ENCODE peak calls at places on chromosomes 13 and 19, in five cellular contexts. I, A, B, X and V are unnamed samples.

GRCh38 chr19:55377356-55378131 is 918 bp downstream of the TMEM190 start:
- DNase-seq in I (no peak), X (no peak), A (peak; percentile 81), B (peak; percentile 69), V (peak; percentile 68)

GRCh38 chr13:26952551-26953138 is 192.1 kb upstream of the GPR12 start:
- DNase-seq in A (peak; percentile 55), X (no peak), I (no peak), B (no peak), V (no peak)

GRCh38 chr13:27408074-27408473 is 16.3 kb upstream of the GTF3A start:
- DNase-seq in A (no peak), I (no peak), X (no peak), B (no peak), V (no peak)

GRCh38 chr19:6234527-6234926 is 45.2 kb downstream of the MLLT1 start:
- DNase-seq in A (no peak), B (no peak), I (no peak), X (no peak), V (no peak)

GRCh38 chr13:28568286-28568685 is 73.4 kb upstream of the FLT1 start:
- DNase-seq in X (no peak), A (peak; percentile 93), I (no peak), B (no peak), V (no peak)

GRCh38 chr13:97568850-97569249 is 134.9 kb downstream of the RAP2A start:
- DNase-seq in A (peak; percentile 48), I (no peak), B (no peak), X (no peak), V (no peak)

GRCh38 chr19:17420267-17420924 is 549 bp downstream of the MVB12A start:
- DNase-seq in X (peak; percentile 44), B (peak; percentile 72), I (no peak), A (peak; percentile 79), V (peak; percentile 59)

GRCh38 chr19:4602173-4602788 is 37.0 kb upstream of the TNFAIP8L1 start:
- DNase-seq in I (no peak), B (no peak), X (no peak), A (no peak), V (no peak)

GRCh38 chr19:35260694-35261304 is 8.0 kb upstream of the USF2 start:
- DNase-seq in X (peak; percentile 5), A (peak; percentile 41), I (no peak), B (no peak), V (no peak)

GRCh38 chr13:107906131-107906530 is 309.2 kb downstream of the LIG4 start:
- DNase-seq in A (no peak), B (no peak), I (no peak), X (no peak), V (no peak)

GRCh38 chr13:62537593-62537992 is 1121.9 kb upstream of the PCDH20 start:
- DNase-seq in A (no peak), I (no peak), X (no peak), B (no peak), V (no peak)

GRCh38 chr13:82370306-82370705 is 1512.0 kb downstream of the SLITRK1 start:
- DNase-seq in A (no peak), B (no peak), I (no peak), X (no peak), V (no peak)

GRCh38 chr13:80037505-80037888 is 303.4 kb downstream of the SPRY2 start:
- DNase-seq in I (no peak), X (no peak), B (no peak), A (no peak), V (no peak)

GRCh38 chr13:45398862-45399261 is 19.3 kb downstream of the SLC25A30 start:
- DNase-seq in X (peak; percentile 73), B (no peak), A (no peak), I (no peak), V (no peak)

GRCh38 chr13:42337808-42338600 is 66.1 kb downstream of the AKAP11 start:
- DNase-seq in A (no peak), X (no peak), B (no peak), I (no peak), V (no peak)

GRCh38 chr13:70623260-70623659 is 515.0 kb upstream of the KLHL1 start:
- DNase-seq in A (no peak), I (no peak), X (no peak), B (no peak), V (no peak)

GRCh38 chr13:22931576-22931975 is 249.2 kb upstream of the SGCG start:
- DNase-seq in B (no peak), X (no peak), A (no peak), I (no peak), V (no peak)

GRCh38 chr13:57314897-57315520 is 148.0 kb downstream of the PRR20E start:
- DNase-seq in I (no peak), X (no peak), A (no peak), B (no peak), V (no peak)

GRCh38 chr13:48066310-48066989 is 28.5 kb downstream of the MED4 start:
- DNase-seq in B (no peak), A (no peak), X (peak; percentile 72), I (no peak), V (no peak)

GRCh38 chr19:57850553-57851017 is 926 bp downstream of the ZNF587 start:
- DNase-seq in I (no peak), B (peak; percentile 55), A (no peak), X (peak; percentile 12), V (peak; percentile 52)

GRCh38 chr19:47210689-47211316 is 20.2 kb downstream of the BBC3 start:
- DNase-seq in X (peak; percentile 75), A (no peak), I (peak; percentile 68), B (peak; percentile 71), V (peak; percentile 78)

GRCh38 chr19:16319466-16319865 is 5.2 kb upstream of the KLF2 start:
- DNase-seq in X (no peak), A (no peak), B (no peak), I (no peak), V (no peak)